ENCODE peak calls at places on chromosomes 11 and 22, in five cellular contexts. One of them, this sample, is unnamed.

GRCh38 chr11:126332221-126332711 is 23.2 kb upstream of the ST3GAL4 start:
- DNase-seq in heart right ventricle: peak; percentile 54
- DNase-seq in transverse colon: no peak
- DNase-seq in tibial nerve: peak; percentile 65
- DNase-seq in heart left ventricle: peak; percentile 65
- DNase-seq in this sample: no peak

GRCh38 chr22:46373838-46374662 is 38.5 kb downstream of the TRMU start:
- DNase-seq in transverse colon: peak; percentile 74
- DNase-seq in heart left ventricle: no peak
- DNase-seq in tibial nerve: no peak
- DNase-seq in heart right ventricle: no peak
- DNase-seq in this sample: no peak

GRCh38 chr11:45455536-45455935 is 169.4 kb upstream of the SYT13 start:
- DNase-seq in transverse colon: no peak
- DNase-seq in heart right ventricle: no peak
- DNase-seq in heart left ventricle: no peak
- DNase-seq in tibial nerve: no peak
- DNase-seq in this sample: no peak

GRCh38 chr22:16803255-16803917 is 21.8 kb downstream of the XKR3 start:
- DNase-seq in transverse colon: no peak
- DNase-seq in tibial nerve: no peak
- DNase-seq in heart left ventricle: no peak
- DNase-seq in heart right ventricle: no peak
- DNase-seq in this sample: no peak

GRCh38 chr11:77580712-77581337 is 8.9 kb upstream of the AQP11 start:
- DNase-seq in heart right ventricle: no peak
- DNase-seq in transverse colon: no peak
- DNase-seq in tibial nerve: no peak
- DNase-seq in heart left ventricle: no peak
- DNase-seq in this sample: no peak

GRCh38 chr22:49204599-49205214 is 623.0 kb downstream of the BRD1 start:
- DNase-seq in transverse colon: no peak
- DNase-seq in heart left ventricle: peak; percentile 3
- DNase-seq in tibial nerve: no peak
- DNase-seq in heart right ventricle: no peak
- DNase-seq in this sample: no peak

GRCh38 chr22:17915188-17915587 is 109.2 kb downstream of the MICAL3 start:
- DNase-seq in transverse colon: no peak
- DNase-seq in heart right ventricle: no peak
- DNase-seq in tibial nerve: no peak
- DNase-seq in heart left ventricle: no peak
- DNase-seq in this sample: no peak

GRCh38 chr11:115784796-115785521 is 280.7 kb upstream of the CADM1 start:
- DNase-seq in heart left ventricle: peak; percentile 55
- DNase-seq in heart right ventricle: peak; percentile 56
- DNase-seq in tibial nerve: no peak
- DNase-seq in transverse colon: peak; percentile 32
- DNase-seq in this sample: no peak

GRCh38 chr22:47994899-47995573 is 1232.6 kb downstream of the TBC1D22A start:
- DNase-seq in heart right ventricle: no peak
- DNase-seq in heart left ventricle: no peak
- DNase-seq in tibial nerve: no peak
- DNase-seq in transverse colon: no peak
- DNase-seq in this sample: no peak

GRCh38 chr22:23862103-23862502 is 4.4 kb downstream of the SLC2A11 start:
- DNase-seq in tibial nerve: no peak
- DNase-seq in heart right ventricle: no peak
- DNase-seq in transverse colon: no peak
- DNase-seq in heart left ventricle: no peak
- DNase-seq in this sample: no peak

GRCh38 chr11:27471067-27471587 is 1.5 kb downstream of the LGR4 start:
- DNase-seq in heart left ventricle: no peak
- DNase-seq in tibial nerve: no peak
- DNase-seq in transverse colon: peak; percentile 27
- DNase-seq in heart right ventricle: no peak
- DNase-seq in this sample: no peak

GRCh38 chr22:32325811-32326237 is 31.8 kb upstream of the RFPL3 start:
- DNase-seq in heart right ventricle: no peak
- DNase-seq in heart left ventricle: no peak
- DNase-seq in transverse colon: no peak
- DNase-seq in tibial nerve: no peak
- DNase-seq in this sample: no peak

GRCh38 chr22:37752189-37753061 is 55.3 kb upstream of the GCAT start:
- DNase-seq in transverse colon: peak; percentile 89
- DNase-seq in heart right ventricle: peak; percentile 92
- DNase-seq in tibial nerve: peak; percentile 89
- DNase-seq in heart left ventricle: peak; percentile 93
- DNase-seq in this sample: peak; percentile 58
- H3K27ac ChIP-seq in transverse colon: peak overlapping the region; percentile 92
- H3K27ac ChIP-seq in heart right ventricle: peak overlapping the region; percentile 99
- H3K27ac ChIP-seq in tibial nerve: peak overlapping the region; percentile 94
- H3K27ac ChIP-seq in heart left ventricle: peak overlapping the region; percentile 100
- H3K27ac ChIP-seq in this sample: peak overlapping the region; percentile 99

GRCh38 chr11:61866958-61867343 is 24.4 kb downstream of the FADS3 start:
- DNase-seq in tibial nerve: no peak
- DNase-seq in heart left ventricle: no peak
- DNase-seq in transverse colon: no peak
- DNase-seq in heart right ventricle: no peak
- DNase-seq in this sample: no peak
- H3K36me3 ChIP-seq in tibial nerve: no peaks in the 10 kb centered on the region
- H3K36me3 ChIP-seq in heart left ventricle: peaks cover 12% of the 10 kb centered on the region
- H3K36me3 ChIP-seq in transverse colon: no peaks in the 10 kb centered on the region
- H3K36me3 ChIP-seq in heart right ventricle: peaks cover 38% of the 10 kb centered on the region
- H3K36me3 ChIP-seq in this sample: no peaks in the 10 kb centered on the region

GRCh38 chr11:65576867-65577755 is 1.3 kb downstream of the EHBP1L1 start:
- DNase-seq in heart left ventricle: peak; percentile 77
- DNase-seq in tibial nerve: no peak
- DNase-seq in transverse colon: peak; percentile 81
- DNase-seq in heart right ventricle: peak; percentile 79
- DNase-seq in this sample: no peak
- H3K27ac ChIP-seq in heart left ventricle: peak overlapping the region; percentile 99
- H3K27ac ChIP-seq in tibial nerve: peak overlapping the region; percentile 93
- H3K27ac ChIP-seq in transverse colon: peak overlapping the region; percentile 98
- H3K27ac ChIP-seq in heart right ventricle: peak overlapping the region; percentile 93
- H3K27ac ChIP-seq in this sample: peak overlapping the region; percentile 96

GRCh38 chr11:46681814-46682213 is 18.6 kb downstream of the ARHGAP1 start:
- DNase-seq in transverse colon: no peak
- DNase-seq in tibial nerve: no peak
- DNase-seq in heart right ventricle: no peak
- DNase-seq in heart left ventricle: no peak
- DNase-seq in this sample: no peak
- H3K36me3 ChIP-seq in transverse colon: no peaks in the 10 kb centered on the region
- H3K36me3 ChIP-seq in tibial nerve: peaks cover 3% of the 10 kb centered on the region
- H3K36me3 ChIP-seq in heart right ventricle: peaks cover 97% of the 10 kb centered on the region
- H3K36me3 ChIP-seq in heart left ventricle: peaks cover 85% of the 10 kb centered on the region
- H3K36me3 ChIP-seq in this sample: peaks cover 45% of the 10 kb centered on the region

GRCh38 chr11:122690292-122690691 is 34.8 kb downstream of the UBASH3B start:
- DNase-seq in heart right ventricle: no peak
- DNase-seq in tibial nerve: no peak
- DNase-seq in transverse colon: no peak
- DNase-seq in heart left ventricle: no peak
- DNase-seq in this sample: no peak
- H3K27ac ChIP-seq in heart right ventricle: peak overlapping the region; percentile 86
- H3K27ac ChIP-seq in tibial nerve: peak overlapping the region; percentile 80
- H3K27ac ChIP-seq in transverse colon: peak overlapping the region; percentile 69
- H3K27ac ChIP-seq in heart left ventricle: peak overlapping the region; percentile 62
- H3K27ac ChIP-seq in this sample: no peak overlapping the region

DNA sequence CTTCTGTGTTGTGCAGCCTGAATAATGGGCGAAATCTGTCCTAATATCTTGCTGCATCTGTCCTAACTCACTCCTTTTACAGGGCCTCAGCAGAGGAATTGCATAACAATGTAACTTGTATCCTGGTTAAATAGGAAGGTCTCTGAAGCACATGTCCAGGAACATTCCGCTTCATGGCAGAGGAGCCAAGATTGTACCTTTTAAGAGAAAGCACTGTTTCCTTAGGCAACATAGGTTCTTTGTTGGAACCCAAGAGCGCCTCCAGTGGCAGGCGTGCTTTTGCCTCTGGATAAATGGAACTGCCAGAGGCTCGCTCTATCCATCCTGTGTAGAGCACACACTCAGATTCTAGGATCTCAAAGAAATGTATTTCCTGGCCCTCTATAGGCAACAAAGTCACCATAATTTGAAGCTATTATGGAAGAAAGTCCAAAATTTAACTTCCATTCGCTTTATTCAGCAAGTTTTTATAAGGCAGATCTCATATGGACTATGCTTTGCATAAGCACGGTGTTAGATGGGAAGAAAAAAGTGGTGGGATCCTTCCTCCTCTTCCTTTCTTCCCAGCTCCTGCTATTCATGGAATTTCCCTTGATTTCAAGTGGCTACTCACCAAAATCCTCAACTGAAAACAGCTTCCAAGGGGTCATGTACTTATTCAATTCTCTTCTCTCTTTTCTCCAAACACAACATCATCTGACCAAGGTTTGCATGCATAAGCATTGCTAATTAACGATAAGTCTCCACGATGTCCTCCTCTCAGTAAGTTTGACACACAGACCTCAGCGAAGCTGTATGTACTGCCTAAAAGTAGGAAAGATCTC is at the start of gene BLID:
- DNase-seq in transverse colon: peak; percentile 19
- DNase-seq in heart right ventricle: no peak
- DNase-seq in tibial nerve: peak; percentile 42
- DNase-seq in heart left ventricle: no peak
- DNase-seq in this sample: no peak
- H3K36me3 ChIP-seq in transverse colon: no peaks in the 10 kb centered on the region
- H3K36me3 ChIP-seq in heart right ventricle: no peaks in the 10 kb centered on the region
- H3K36me3 ChIP-seq in tibial nerve: no peaks in the 10 kb centered on the region
- H3K36me3 ChIP-seq in heart left ventricle: no peaks in the 10 kb centered on the region
- H3K36me3 ChIP-seq in this sample: no peaks in the 10 kb centered on the region

GRCh38 chr11:129331217-129331616 is 44.4 kb upstream of the BARX2 start:
- DNase-seq in tibial nerve: no peak
- DNase-seq in heart left ventricle: no peak
- DNase-seq in transverse colon: peak; percentile 63
- DNase-seq in heart right ventricle: no peak
- DNase-seq in this sample: no peak

GRCh38 chr11:129331871-129332274 is 43.8 kb upstream of the BARX2 start:
- DNase-seq in transverse colon: peak; percentile 88
- DNase-seq in tibial nerve: peak; percentile 71
- DNase-seq in heart right ventricle: peak; percentile 77
- DNase-seq in heart left ventricle: peak; percentile 77
- DNase-seq in this sample: no peak

GRCh38 chr11:129333873-129334272 is 41.8 kb upstream of the BARX2 start:
- DNase-seq in heart right ventricle: no peak
- DNase-seq in tibial nerve: no peak
- DNase-seq in heart left ventricle: no peak
- DNase-seq in transverse colon: no peak
- DNase-seq in this sample: no peak
- H3K27ac ChIP-seq in heart right ventricle: no peak overlapping the region
- H3K27ac ChIP-seq in tibial nerve: no peak overlapping the region
- H3K27ac ChIP-seq in heart left ventricle: no peak overlapping the region
- H3K27ac ChIP-seq in transverse colon: no peak overlapping the region
- H3K27ac ChIP-seq in this sample: no peak overlapping the region

GRCh38 chr11:70324354-70325115 is 54.0 kb downstream of the PPFIA1 start:
- DNase-seq in transverse colon: no peak
- DNase-seq in tibial nerve: no peak
- DNase-seq in heart left ventricle: no peak
- DNase-seq in heart right ventricle: no peak
- DNase-seq in this sample: no peak

GRCh38 chr11:70326843-70327242 is 56.4 kb downstream of the PPFIA1 start:
- DNase-seq in tibial nerve: no peak
- DNase-seq in heart right ventricle: no peak
- DNase-seq in heart left ventricle: no peak
- DNase-seq in transverse colon: no peak
- DNase-seq in this sample: no peak

GRCh38 chr11:70326365-70326803 is 55.9 kb downstream of the PPFIA1 start:
- DNase-seq in heart left ventricle: peak; percentile 39
- DNase-seq in tibial nerve: no peak
- DNase-seq in heart right ventricle: peak; percentile 23
- DNase-seq in transverse colon: peak; percentile 27
- DNase-seq in this sample: no peak

GRCh38 chr11:70328556-70328955 is 58.1 kb downstream of the PPFIA1 start:
- DNase-seq in heart right ventricle: no peak
- DNase-seq in heart left ventricle: no peak
- DNase-seq in transverse colon: no peak
- DNase-seq in tibial nerve: no peak
- DNase-seq in this sample: no peak

DNA sequence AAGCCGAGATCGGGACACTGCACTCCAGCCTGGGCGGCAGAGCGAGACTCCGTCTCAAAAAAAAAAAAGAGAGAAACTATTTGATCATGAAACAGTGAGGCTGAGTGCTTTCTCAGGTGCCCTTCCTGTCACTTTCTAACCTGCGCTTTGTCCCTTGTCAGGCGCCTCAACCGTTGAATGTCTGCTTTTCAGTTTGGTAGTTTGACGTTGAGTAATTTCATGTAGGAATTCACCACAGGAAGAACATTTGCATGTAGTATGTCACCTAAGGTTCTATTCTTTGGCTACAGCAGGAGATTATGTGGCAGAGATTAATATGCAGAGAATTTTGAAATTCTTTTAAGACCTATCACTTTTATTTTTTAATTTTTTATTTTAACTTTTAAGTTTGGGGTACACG is 57.2 kb downstream of the PPFIA1 start:
- DNase-seq in transverse colon: no peak
- DNase-seq in heart right ventricle: no peak
- DNase-seq in tibial nerve: no peak
- DNase-seq in heart left ventricle: no peak
- DNase-seq in this sample: no peak
- H3K36me3 ChIP-seq in transverse colon: no peaks in the 10 kb centered on the region
- H3K36me3 ChIP-seq in heart right ventricle: peaks cover 83% of the 10 kb centered on the region
- H3K36me3 ChIP-seq in tibial nerve: no peaks in the 10 kb centered on the region
- H3K36me3 ChIP-seq in heart left ventricle: peaks cover 91% of the 10 kb centered on the region
- H3K36me3 ChIP-seq in this sample: peaks cover 97% of the 10 kb centered on the region

This sample was measured in esophagus squamous epithelium.